ENCODE peak calls at places on chromosome 20, in seven cellular contexts. P is Karpas-422, X is hepatocyte, I is OCI-LY7, O is SK-N-SH, A is GM23338, W is GM23248. B is an unnamed sample. For H3K9me2, the result is how much of the 10 kb centered on the place peaks cover.

GRCh38 chr20:35283441-35284266 is 918 bp downstream of the EIF6 start:
- DNase-seq in P (no peak), W (peak), I (no peak), A (no peak), O (no peak), X (no peak), B (no peak)

GRCh38 chr20:12371955-12372354 is 454.3 kb downstream of the BTBD3 start:
- DNase-seq in W (no peak), O (no peak), X (no peak), P (no peak), I (no peak), A (no peak), B (no peak)

GRCh38 chr20:12058201-12058600 is 140.5 kb downstream of the BTBD3 start:
- DNase-seq in X (no peak), A (no peak), O (no peak), W (no peak), P (no peak), I (no peak), B (no peak)

GRCh38 chr20:33915726-33916331 is 77.9 kb upstream of the RALY start:
- DNase-seq in A (peak), O (peak), W (no peak), I (peak), P (peak), X (peak), B (no peak)

GRCh38 chr20:33662172-33662571 is at the start of gene C20orf144:
- DNase-seq in P (no peak), O (no peak), A (no peak), W (no peak), X (no peak), I (no peak), B (no peak)

GRCh38 chr20:63446174-63447024 is 26.1 kb downstream of the KCNQ2 start:
- DNase-seq in W (no peak), A (no peak), X (peak), P (no peak), O (peak), I (no peak), B (no peak)

GRCh38 chr20:54475334-54476287 is at the start of gene DOK5:
- DNase-seq in W (peak), A (peak), O (peak), P (no peak), X (peak), I (no peak), B (no peak)

GRCh38 chr20:42041000-42041565 is 422.9 kb upstream of the CHD6 start:
- DNase-seq in X (peak), O (no peak), P (no peak), I (no peak), A (no peak), W (no peak), B (no peak)

GRCh38 chr20:41889125-41889870 is 271.1 kb upstream of the CHD6 start:
- DNase-seq in I (peak), W (no peak), P (peak), A (peak), O (peak), X (no peak), B (no peak)

GRCh38 chr20:18780731-18781130 is 32.9 kb upstream of the SCP2D1 start:
- DNase-seq in O (no peak), X (no peak), W (no peak), I (no peak), A (no peak), P (no peak), B (no peak)

GRCh38 chr20:815226-815625 is 18.3 kb upstream of the FAM110A start:
- DNase-seq in I (no peak), P (no peak), O (no peak), X (no peak), W (no peak), A (no peak), B (no peak)

GRCh38 chr20:46043556-46043955 is 14.5 kb downstream of the SLC12A5 start:
- DNase-seq in X (no peak), A (no peak), I (no peak), W (no peak), O (no peak), P (no peak), B (no peak)

GRCh38 chr20:1721687-1722512 is 64.3 kb upstream of the SIRPG start:
- DNase-seq in A (peak), O (no peak), P (no peak), X (no peak), I (peak), W (no peak), B (peak)

GRCh38 chr20:10581823-10582222 is 92.0 kb downstream of the JAG1 start:
- DNase-seq in O (no peak), X (no peak), A (no peak), W (peak), I (no peak), P (no peak), B (no peak)

GRCh38 chr20:9269280-9269971 is 200.5 kb downstream of the PLCB4 start:
- DNase-seq in X (no peak), I (no peak), P (no peak), A (no peak), W (peak), O (no peak), B (no peak)

GRCh38 chr20:63737940-63738686 is 1.5 kb upstream of the SLC2A4RG start:
- DNase-seq in W (no peak), P (no peak), A (peak), O (no peak), I (peak), X (peak), B (no peak)

GRCh38 chr20:41671143-41671542 is 53.0 kb upstream of the CHD6 start:
- DNase-seq in W (no peak), X (no peak), I (no peak), O (no peak), A (no peak), P (no peak), B (no peak)

GRCh38 chr20:46207031-46207549 is 89.0 kb downstream of the CD40 start:
- DNase-seq in X (no peak), O (no peak), A (no peak), W (peak), I (no peak), P (no peak), B (no peak)

GRCh38 chr20:40849456-40849855 is 160.4 kb upstream of the MAFB start:
- DNase-seq in X (no peak), A (no peak), O (no peak), W (no peak), I (no peak), P (no peak), B (no peak)

GRCh38 chr20:34037767-34038166 is 44.1 kb downstream of the RALY start:
- DNase-seq in X (peak), O (no peak), A (no peak), P (no peak), W (peak), I (no peak), B (no peak)

GRCh38 chr20:30919514-30920188 is 337.8 kb upstream of the DEFB115 start:
- DNase-seq in W (no peak), A (no peak), O (no peak), P (no peak), I (no peak), X (no peak), B (no peak)

GRCh38 chr20:38545771-38546170 is 35.2 kb upstream of the ADIG start:
- DNase-seq in P (no peak), O (no peak), W (no peak), A (no peak), X (no peak), I (no peak), B (no peak)

GRCh38 chr20:45833883-45834796 is 541 bp downstream of the SNX21 start:
- DNase-seq in X (peak), P (no peak), O (peak), I (no peak), A (peak), W (peak), B (peak)

GRCh38 chr20:10332656-10333421 is 101.2 kb downstream of the MKKS start:
- DNase-seq in A (no peak), X (no peak), W (no peak), P (no peak), O (no peak), I (no peak), B (no peak)

GRCh38 chr20:50518270-50518721 is 8.1 kb downstream of the PTPN1 start:
- DNase-seq in I (no peak), W (peak), P (no peak), O (no peak), X (no peak), A (no peak), B (no peak)

GRCh38 chr20:9417665-9418064 is 96.7 kb upstream of the LAMP5 start:
- DNase-seq in P (no peak), X (no peak), I (no peak), O (no peak), A (no peak), W (peak), B (no peak)

GRCh38 chr20:40646321-40647212 is 42.5 kb downstream of the MAFB start:
- DNase-seq in I (no peak), X (no peak), P (no peak), A (peak), O (no peak), W (no peak), B (no peak)

GRCh38 chr20:13261460-13262301 is 40.6 kb downstream of the ISM1 start:
- DNase-seq in I (peak), X (peak), O (peak), A (peak), W (peak), P (peak), B (no peak)

GRCh38 chr20:63095718-63096654 is 89.2 kb upstream of the BHLHE23 start:
- DNase-seq in X (no peak), P (no peak), I (no peak), W (no peak), O (no peak), A (no peak), B (peak)

GRCh38 chr20:407097-407952 is 774 bp upstream of the RBCK1 start:
- DNase-seq in A (peak), P (peak), X (peak), I (peak), W (peak), O (peak), B (peak)

GRCh38 chr20:41140226-41141133 is 3.1 kb downstream of the PLCG1 start:
- DNase-seq in I (no peak), X (no peak), W (no peak), O (no peak), A (no peak), P (no peak), B (no peak)

GRCh38 chr20:51898788-51899187 is 96.5 kb upstream of the SALL4 start:
- DNase-seq in X (no peak), P (no peak), A (no peak), I (no peak), O (no peak), W (no peak), B (no peak)

GRCh38 chr20:4161447-4162251 is 146.3 kb upstream of the RNF24 start:
- DNase-seq in I (peak), A (peak), O (no peak), W (no peak), P (no peak), X (no peak), B (peak)

GRCh38 chr20:32582659-32583580 is 2.2 kb downstream of the NOL4L start:
- DNase-seq in A (peak), P (no peak), O (peak), I (peak), X (peak), W (peak), B (no peak)

GRCh38 chr20:32585519-32586127 is 490 bp upstream of the NOL4L start:
- DNase-seq in P (no peak), O (no peak), W (peak), X (no peak), I (no peak), A (peak), B (no peak)

GRCh38 chr20:32583581-32584045 is 1.5 kb downstream of the NOL4L start:
- DNase-seq in X (peak), P (no peak), I (peak), W (no peak), O (no peak), A (peak), B (peak)

GRCh38 chr20:32586291-32586690 is 1.2 kb upstream of the NOL4L start:
- DNase-seq in A (no peak), O (no peak), W (no peak), I (peak), P (no peak), X (no peak), B (no peak)

DNA sequence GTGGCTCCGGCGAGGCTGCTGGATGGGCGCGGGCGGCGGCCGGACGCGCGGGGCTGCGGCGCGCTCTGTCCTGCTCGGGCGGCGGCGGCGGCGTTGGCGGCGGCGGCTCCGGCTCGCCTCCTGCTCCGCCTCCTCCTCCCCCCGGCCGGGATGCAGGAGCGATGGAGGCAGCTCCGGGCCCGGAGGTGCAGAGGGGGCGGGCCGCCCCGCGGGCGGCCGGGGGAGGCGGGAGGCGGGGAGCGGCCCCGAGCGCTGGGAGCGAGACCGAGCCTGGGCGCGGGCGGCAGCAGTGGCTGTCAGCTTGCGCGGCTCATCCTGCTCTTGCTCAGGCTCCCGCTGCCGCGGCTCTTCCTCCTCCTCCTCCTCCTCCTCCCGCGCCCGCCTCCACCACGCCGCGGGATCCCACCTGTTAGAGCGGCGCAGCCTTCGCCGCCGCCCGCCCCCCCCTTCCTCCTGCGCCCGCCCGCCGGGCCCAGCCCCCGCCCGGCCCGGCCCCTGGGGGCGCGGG is at the start of gene NOL4L:
- DNase-seq in P (peak), I (peak), W (peak), A (peak), X (peak), O (peak), B (peak)
- H2AFZ ChIP-seq in P (no peak), I (peak), W (peak), A (peak), X (peak), O (peak), B (peak)

DNA sequence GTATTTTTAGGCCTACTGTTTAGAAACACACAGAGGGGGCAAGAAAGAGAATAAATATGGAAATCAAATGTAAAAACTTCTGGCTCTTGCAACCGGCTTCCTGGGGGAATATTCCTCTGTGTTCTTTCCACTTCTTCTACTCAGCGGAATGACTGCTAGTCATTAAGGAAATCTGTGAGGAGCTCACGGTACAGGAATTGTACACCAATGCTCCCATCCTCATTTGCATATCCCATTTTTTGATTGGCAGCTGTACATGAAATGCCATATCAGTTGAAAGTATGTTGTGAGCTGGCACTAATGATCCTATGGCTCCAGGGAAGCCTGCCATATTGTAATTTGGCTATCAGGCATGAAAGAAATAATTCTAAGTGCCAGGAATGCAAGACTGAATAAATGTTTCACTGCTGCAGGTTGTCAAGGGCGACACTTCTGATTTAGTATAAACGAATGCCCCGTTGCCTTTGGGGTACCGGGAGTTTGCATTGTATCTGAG is 207.4 kb downstream of the ZNF217 start:
- DNase-seq in W (no peak), X (no peak), O (no peak), P (no peak), I (no peak), A (no peak), B (no peak)
- H3K27ac ChIP-seq in W (no peak), X (no peak), O (no peak), P (no peak), I (no peak), A (no peak), B (no peak)

GRCh38 chr20:22842793-22843192 is 192.3 kb upstream of the SSTR4 start:
- DNase-seq in X (no peak), W (no peak), O (no peak), I (no peak), A (no peak), P (no peak), B (no peak)
- H3K9me2 ChIP-seq in X (under half), W (under half), O (under half), I (under half), A (under half), P (under half), B (under half)

DNA sequence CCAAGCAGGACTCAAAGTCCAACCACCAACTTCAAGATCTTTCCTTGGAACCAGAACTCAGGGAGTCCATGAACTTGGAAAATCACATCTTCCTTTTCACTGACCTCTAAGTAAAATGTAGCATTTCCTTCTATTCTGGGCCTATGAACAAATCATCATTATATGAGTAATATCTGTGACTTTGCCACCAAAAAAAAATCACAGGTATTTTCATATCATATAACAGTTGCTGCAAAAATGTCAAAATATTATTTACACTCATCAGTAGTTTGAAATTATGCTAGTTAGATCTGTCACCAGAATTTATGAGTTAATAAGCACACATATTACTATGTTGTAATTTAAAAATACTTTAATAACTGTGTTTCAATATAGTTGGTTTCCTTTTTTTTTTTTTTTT is 27.3 kb upstream of the TLDC2 start:
- DNase-seq in W (no peak), O (no peak), X (no peak), I (no peak), A (no peak), P (no peak), B (no peak)
- H2AFZ ChIP-seq in W (peak), O (peak), X (no peak), I (no peak), A (no peak), P (no peak), B (no peak)

GRCh38 chr20:43658068-43658722 is 8.7 kb upstream of the MYBL2 start:
- DNase-seq in I (no peak), P (peak), X (peak), O (no peak), A (peak), W (peak), B (peak)
- H3K27ac ChIP-seq in I (peak), P (peak), X (peak), O (peak), A (peak), W (peak), B (peak)

B was measured in PC-9.